ENCODE peak calls at places on chromosomes 1 and 21, in four cellular contexts. G, P, N and T are unnamed samples.

GRCh38 chr1:9371391-9371935 is 78.8 kb downstream of the SPSB1 start:
- DNase-seq in G (peak; percentile 44), P (no peak), N (no peak), T (no peak)

GRCh38 chr1:111832521-111833155 is 76.9 kb downstream of the DDX20 start:
- DNase-seq in G (no peak), P (no peak), N (no peak), T (no peak)

GRCh38 chr1:219066631-219067349 is 106.9 kb upstream of the LYPLAL1 start:
- DNase-seq in N (no peak), G (no peak), P (no peak), T (no peak)

GRCh38 chr1:88661951-88662664 is 22.0 kb upstream of the PKN2 start:
- DNase-seq in P (no peak), N (no peak), G (no peak), T (no peak)

GRCh38 chr1:200342511-200343400 is 67.1 kb downstream of the ZNF281 start:
- DNase-seq in P (no peak), N (no peak), G (no peak), T (no peak)

GRCh38 chr21:16775056-16775455 is 737.8 kb upstream of the CXADR start:
- DNase-seq in N (no peak), P (no peak), G (no peak), T (no peak)

GRCh38 chr21:33760641-33761103 is 118.4 kb downstream of the ITSN1 start:
- DNase-seq in N (no peak), G (no peak), P (no peak), T (no peak)

GRCh38 chr1:210653771-210654170 is 325.1 kb downstream of the HHAT start:
- DNase-seq in G (no peak), N (no peak), P (no peak), T (no peak)

GRCh38 chr1:59903136-59903754 is 23.3 kb downstream of the CYP2J2 start:
- DNase-seq in N (no peak), G (no peak), P (peak; percentile 64), T (no peak)

GRCh38 chr1:179016694-179017382 is 8.9 kb upstream of the FAM20B start:
- DNase-seq in P (peak; percentile 100), N (peak; percentile 91), G (peak; percentile 83), T (peak; percentile 92)

GRCh38 chr1:99579691-99580171 is 66.2 kb upstream of the PALMD start:
- DNase-seq in P (no peak), G (no peak), N (no peak), T (no peak)

GRCh38 chr21:21612446-21612845 is 614.2 kb downstream of the NCAM2 start:
- DNase-seq in P (no peak), N (no peak), G (no peak), T (no peak)

GRCh38 chr1:60988827-60989363 is 93.5 kb upstream of the NFIA start:
- DNase-seq in P (no peak), N (no peak), G (no peak), T (no peak)

GRCh38 chr1:201016943-201017827 is 6.3 kb downstream of the KIF21B start:
- DNase-seq in P (no peak), N (no peak), G (no peak), T (peak; percentile 59)

GRCh38 chr1:153750026-153750995 is 22.5 kb downstream of the INTS3 start:
- DNase-seq in N (no peak), G (no peak), P (peak; percentile 40), T (no peak)

GRCh38 chr1:214582289-214582891 is 20.6 kb upstream of the CENPF start:
- DNase-seq in P (no peak), N (no peak), G (no peak), T (no peak)

GRCh38 chr1:76625887-76626286 is 241.4 kb upstream of the ST6GALNAC5 start:
- DNase-seq in P (no peak), N (no peak), G (no peak), T (no peak)

GRCh38 chr21:36257657-36258056 is 62.3 kb upstream of the MORC3 start:
- DNase-seq in N (no peak), P (no peak), G (no peak), T (no peak)

GRCh38 chr1:200488375-200489165 is 78.7 kb upstream of the ZNF281 start:
- DNase-seq in G (no peak), P (peak; percentile 79), N (no peak), T (no peak)

GRCh38 chr1:162302246-162302645 is 74.4 kb downstream of the SPATA46 start:
- DNase-seq in G (no peak), N (no peak), P (no peak), T (no peak)

GRCh38 chr1:100584761-100585745 is 47.1 kb downstream of the GPR88 start:
- DNase-seq in G (no peak), P (no peak), N (no peak), T (no peak)

GRCh38 chr1:53111073-53111556 is 31.3 kb downstream of the SLC1A7 start:
- DNase-seq in P (peak; percentile 82), N (peak; percentile 66), G (no peak), T (no peak)

GRCh38 chr1:111989531-111990025 is at the start of gene KCND3:
- DNase-seq in G (peak; percentile 58), P (peak; percentile 17), N (peak; percentile 55), T (peak; percentile 78)

GRCh38 chr1:218249757-218250156 is 35.3 kb upstream of the RRP15 start:
- DNase-seq in P (no peak), N (no peak), G (no peak), T (no peak)

GRCh38 chr1:39398278-39399010 is 93.0 kb upstream of the BMP8A start:
- DNase-seq in G (no peak), P (peak; percentile 60), N (no peak), T (peak; percentile 70)

GRCh38 chr1:9766759-9767442 is 56.9 kb downstream of the CLSTN1 start:
- DNase-seq in N (no peak), G (no peak), P (no peak), T (no peak)

GRCh38 chr1:36238433-36238832 is 14.2 kb downstream of the THRAP3 start:
- DNase-seq in N (no peak), G (no peak), P (no peak), T (no peak)

GRCh38 chr1:87151500-87152421 is 176.9 kb upstream of the LMO4 start:
- DNase-seq in P (peak; percentile 59), N (peak; percentile 72), G (peak; percentile 80), T (peak; percentile 85)

GRCh38 chr1:226086776-226087175 is 24.3 kb downstream of the H3-3A start:
- DNase-seq in P (no peak), N (no peak), G (no peak), T (peak; percentile 48)

GRCh38 chr21:31038376-31038775 is at the start of gene KRTAP19-8:
- DNase-seq in N (no peak), G (no peak), P (no peak), T (no peak)

GRCh38 chr1:35838693-35839245 is 31.0 kb downstream of the AGO4 start:
- DNase-seq in G (no peak), P (no peak), N (no peak), T (no peak)

GRCh38 chr1:63678200-63678599 is 85.0 kb downstream of the PGM1 start:
- DNase-seq in G (no peak), P (no peak), N (no peak), T (no peak)

GRCh38 chr1:151478923-151479322 is 19.6 kb upstream of the POGZ start:
- DNase-seq in N (no peak), G (no peak), P (no peak), T (no peak)

GRCh38 chr1:15764269-15764764 is 5.7 kb downstream of the FBLIM1 start:
- DNase-seq in N (no peak), P (peak; percentile 85), G (no peak), T (no peak)

GRCh38 chr1:2233997-2234761 is 6.1 kb downstream of the SKI start:
- DNase-seq in G (peak; percentile 87), P (peak; percentile 60), N (peak; percentile 92), T (peak; percentile 97)
- TF ChIP-seq CTCF in G (no peak), P (no peak), N (no peak), T (no peak)

GRCh38 chr1:26729633-26730032 is 33.8 kb downstream of the ARID1A start:
- DNase-seq in P (no peak), G (no peak), N (no peak), T (no peak)
- H3K4me1 ChIP-seq in P (peaks cover 12% of the 10 kb centered on the region), G (peaks cover 96% of the 10 kb centered on the region), N (peaks cover 10% of the 10 kb centered on the region), T (peaks cover 54% of the 10 kb centered on the region)

DNA sequence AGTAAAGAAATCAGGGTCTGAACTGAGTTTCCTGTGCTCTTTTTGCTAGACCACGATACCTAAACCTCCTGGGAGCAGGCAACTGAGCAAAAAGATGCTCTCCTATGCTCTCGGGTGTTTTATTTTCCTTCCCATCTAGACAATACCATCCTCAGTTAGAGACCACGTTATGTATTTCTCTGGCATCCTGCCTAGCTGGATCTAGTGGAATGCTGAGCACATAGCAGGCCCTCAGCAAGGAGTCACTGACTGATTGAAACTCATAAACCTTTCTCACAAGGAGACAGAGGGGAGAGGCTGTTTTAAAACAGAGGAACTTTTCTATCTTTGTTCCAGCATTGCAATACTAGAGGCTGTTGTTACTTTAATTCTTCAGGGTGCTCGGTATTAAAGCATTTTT is 168.0 kb downstream of the CYYR1 start:
- DNase-seq in P (no peak), N (no peak), G (no peak), T (no peak)
- H3K9me3 ChIP-seq in P (no peaks in the 10 kb centered on the region), N (no peaks in the 10 kb centered on the region), G (no peaks in the 10 kb centered on the region), T (no peaks in the 10 kb centered on the region)

GRCh38 chr1:186271032-186271431 is 104.0 kb downstream of the TPR start:
- DNase-seq in G (no peak), P (no peak), N (no peak), T (no peak)

GRCh38 chr1:186275818-186276217 is 99.2 kb downstream of the TPR start:
- DNase-seq in N (no peak), P (no peak), G (no peak), T (no peak)

GRCh38 chr1:186272486-186272885 is 102.6 kb downstream of the TPR start:
- DNase-seq in N (no peak), P (no peak), G (no peak), T (no peak)
- TF ChIP-seq CTCF in N (peak; percentile 56), P (no peak), G (peak; percentile 11), T (no peak)

DNA sequence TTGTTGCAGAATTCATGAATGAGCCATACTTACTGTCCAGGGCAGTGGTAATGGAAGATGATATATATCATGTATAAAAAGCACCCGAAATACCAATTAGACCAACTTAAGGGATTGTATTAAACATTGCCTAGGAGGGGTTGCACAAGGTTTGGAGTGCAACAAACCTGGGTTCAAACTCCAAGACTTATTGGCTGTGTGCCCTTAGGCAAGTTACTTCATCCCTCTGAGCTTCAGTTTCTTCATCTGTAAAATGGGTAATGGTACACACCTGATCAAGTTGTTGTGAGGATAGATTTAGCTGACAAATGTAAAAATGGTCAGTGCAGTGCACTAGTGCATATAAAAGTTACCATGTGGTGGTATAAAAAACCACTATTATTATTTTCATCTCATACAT is 9.8 kb upstream of the PPP1R15B start:
- DNase-seq in N (no peak), G (no peak), P (no peak), T (no peak)
- H3K4me1 ChIP-seq in N (peaks cover 36% of the 10 kb centered on the region), G (peaks cover 26% of the 10 kb centered on the region), P (peaks cover 12% of the 10 kb centered on the region), T (peaks cover 15% of the 10 kb centered on the region)

GRCh38 chr1:238652346-238652968 is 733.9 kb upstream of the CHRM3 start:
- DNase-seq in G (no peak), P (no peak), N (no peak), T (no peak)
- H3K9me3 ChIP-seq in G (no peaks in the 10 kb centered on the region), P (no peaks in the 10 kb centered on the region), N (no peaks in the 10 kb centered on the region), T (no peaks in the 10 kb centered on the region)